ENCODE peak calls at places on chromosomes 13 and 19, in nine cellular contexts. B is hypothalamus; W is NCI-H2107; R is HT1080; L is activated naive CD8-positive, alpha-beta T cell treated with anti-CD3 and anti-CD28 coated beads, Interleukin-2, amount 50 U/mL, for 24 hours; X is neural progenitor cell; I is fibroblast of the conjunctiva; S is ELR; A is endothelial cell. J is an unnamed sample.

GRCh38 chr13:113584870-113585671 is 518 bp downstream of the TFDP1 start:
- DNase-seq in A (no peak), S (peak; percentile 42), B (no peak), R (peak; percentile 35), X (peak; percentile 45), L (peak; percentile 39), I (no peak), W (no peak), J (no peak)

GRCh38 chr19:12733369-12733896 is 1.1 kb downstream of the TRIR start:
- DNase-seq in W (no peak), A (no peak), L (peak; percentile 55), X (peak; percentile 52), R (peak; percentile 50), I (no peak), B (no peak), S (peak; percentile 71), J (peak; percentile 56)

GRCh38 chr13:26992951-26993490 is 178.6 kb downstream of the USP12 start:
- DNase-seq in I (no peak), R (no peak), L (no peak), W (no peak), S (no peak), B (no peak), A (no peak), X (no peak), J (no peak)

GRCh38 chr19:10449037-10449436 is 28.7 kb downstream of the PDE4A start:
- DNase-seq in R (no peak), B (no peak), L (no peak), W (no peak), A (no peak), S (no peak), X (no peak), I (no peak), J (no peak)

GRCh38 chr19:30228113-30228725 is 144.0 kb upstream of the ZNF536 start:
- DNase-seq in X (peak; percentile 58), L (peak; percentile 4), W (no peak), I (no peak), S (no peak), A (no peak), B (no peak), R (no peak), J (no peak)

GRCh38 chr19:5170329-5170745 is 170.3 kb downstream of the PTPRS start:
- DNase-seq in X (no peak), A (peak; percentile 34), B (no peak), R (no peak), W (no peak), I (no peak), L (peak; percentile 77), S (peak; percentile 22), J (no peak)

GRCh38 chr13:106187092-106187491 is 348.4 kb downstream of the EFNB2 start:
- DNase-seq in B (no peak), S (no peak), R (no peak), L (no peak), I (no peak), X (no peak), A (no peak), W (no peak), J (no peak)

GRCh38 chr13:51955841-51956603 is 55.2 kb downstream of the ATP7B start:
- DNase-seq in A (no peak), L (no peak), B (no peak), R (no peak), X (no peak), I (no peak), S (no peak), W (no peak), J (no peak)

GRCh38 chr13:23074054-23074805 is 106.5 kb upstream of the SGCG start:
- DNase-seq in A (no peak), R (no peak), B (no peak), S (no peak), X (no peak), L (no peak), I (no peak), W (no peak), J (no peak)

GRCh38 chr13:86870388-86870966 is 800.7 kb upstream of the SLITRK5 start:
- DNase-seq in S (peak; percentile 62), B (no peak), L (no peak), I (no peak), W (no peak), X (peak; percentile 11), R (peak; percentile 17), A (no peak), J (peak; percentile 4)

GRCh38 chr13:108895220-108895704 is 265.9 kb downstream of the MYO16 start:
- DNase-seq in X (peak; percentile 57), B (no peak), W (no peak), R (peak; percentile 50), L (no peak), S (peak; percentile 75), I (peak; percentile 22), A (peak; percentile 20), J (peak; percentile 17)

GRCh38 chr13:28001049-28001448 is 12.6 kb upstream of the URAD start:
- DNase-seq in A (no peak), S (no peak), R (no peak), I (no peak), W (no peak), L (no peak), X (no peak), B (no peak), J (no peak)

GRCh38 chr13:48110930-48111721 is 16.2 kb upstream of the MED4 start:
- DNase-seq in I (no peak), X (no peak), A (no peak), W (no peak), S (peak; percentile 4), R (peak; percentile 81), L (no peak), B (no peak), J (no peak)

GRCh38 chr13:91450913-91451312 is 52.5 kb downstream of the GPC5 start:
- DNase-seq in S (no peak), I (no peak), R (no peak), A (no peak), L (no peak), X (no peak), B (no peak), W (no peak), J (no peak)

GRCh38 chr19:43687660-43687997 is 17.7 kb upstream of the PLAUR start:
- DNase-seq in R (no peak), I (no peak), W (no peak), S (no peak), L (no peak), A (no peak), B (peak; percentile 15), X (no peak), J (no peak)

GRCh38 chr19:31538879-31539278 is 189.6 kb upstream of the TSHZ3 start:
- DNase-seq in I (no peak), X (no peak), L (no peak), B (no peak), R (no peak), S (no peak), A (no peak), W (no peak), J (no peak)

GRCh38 chr19:5578094-5578846 is 10.5 kb upstream of the TINCR start:
- DNase-seq in X (peak; percentile 85), R (peak; percentile 12), I (peak; percentile 17), L (peak; percentile 81), W (no peak), S (peak; percentile 65), B (no peak), A (peak; percentile 83), J (peak; percentile 45)

GRCh38 chr13:98878421-98879126 is 99.3 kb downstream of the DOCK9 start:
- DNase-seq in A (no peak), L (no peak), B (no peak), R (no peak), X (no peak), W (no peak), I (no peak), S (no peak), J (no peak)

GRCh38 chr19:2375341-2376121 is 15.5 kb downstream of the TMPRSS9 start:
- DNase-seq in B (no peak), L (no peak), A (no peak), X (no peak), W (no peak), S (peak; percentile 22), R (no peak), I (no peak), J (no peak)

GRCh38 chr19:18478545-18479311 is 40.8 kb upstream of the ISYNA1 start:
- DNase-seq in S (peak; percentile 96), W (no peak), I (peak; percentile 56), B (peak; percentile 26), A (peak; percentile 31), L (peak; percentile 87), R (peak; percentile 89), X (no peak), J (peak; percentile 92)

GRCh38 chr13:50068508-50068907 is 53.3 kb downstream of the KCNRG start:
- DNase-seq in S (no peak), A (no peak), W (no peak), X (no peak), R (no peak), B (no peak), I (no peak), L (no peak), J (no peak)

GRCh38 chr19:18793144-18794028 is 2.3 kb upstream of the COMP start:
- DNase-seq in A (no peak), X (no peak), B (no peak), I (no peak), R (no peak), L (no peak), W (no peak), S (no peak), J (no peak)

GRCh38 chr19:47663911-47664771 is 49.1 kb upstream of the EHD2 start:
- DNase-seq in S (peak; percentile 96), X (no peak), I (peak; percentile 95), B (peak; percentile 43), W (no peak), R (peak; percentile 95), L (no peak), A (no peak), J (peak; percentile 99)

GRCh38 chr13:53920916-53921315 is 892.3 kb downstream of the OLFM4 start:
- DNase-seq in R (no peak), X (no peak), S (no peak), L (no peak), W (no peak), A (no peak), I (no peak), B (no peak), J (no peak)

GRCh38 chr19:45485301-45486077 is 11.4 kb downstream of the RTN2 start:
- DNase-seq in I (peak; percentile 93), X (peak; percentile 99), S (peak; percentile 96), R (peak; percentile 92), A (peak; percentile 99), B (peak; percentile 88), L (peak; percentile 99), W (peak; percentile 87), J (peak; percentile 91)